ENCODE peak calls at places on chromosomes 6 and 20, in seven cellular contexts. W is AG04450, V is HFFc6, U is foreskin fibroblast, O is AG09319, C is Panc1, B is nephron progenitor cell. N is an unnamed sample.

GRCh38 chr6:112501705-112502104 is 154.6 kb downstream of the RFPL4B start:
- DNase-seq in W (peak; percentile 58), V (no peak), U (no peak), O (no peak), C (no peak), B (peak; percentile 70), N (no peak)

GRCh38 chr6:1894954-1895353 is 285.2 kb downstream of the FOXC1 start:
- DNase-seq in W (no peak), V (no peak), U (no peak), O (no peak), C (no peak), B (no peak), N (no peak)

GRCh38 chr6:124986146-124986545 is 23.9 kb downstream of the RNF217 start:
- DNase-seq in W (no peak), V (no peak), U (no peak), O (no peak), C (no peak), B (no peak), N (no peak)

GRCh38 chr6:18118330-18118729 is 4.1 kb downstream of the NHLRC1 start:
- DNase-seq in W (no peak), V (no peak), U (no peak), O (no peak), C (no peak), B (no peak), N (peak; percentile 28)

GRCh38 chr6:150915868-150916267 is 50.4 kb downstream of the MTHFD1L start:
- DNase-seq in W (no peak), V (no peak), U (no peak), O (no peak), C (no peak), B (no peak), N (no peak)

GRCh38 chr20:13412806-13413445 is 191.9 kb downstream of the ISM1 start:
- DNase-seq in W (no peak), V (no peak), U (no peak), O (no peak), C (no peak), B (no peak), N (no peak)

GRCh38 chr20:59135093-59135492 is 28.5 kb upstream of the ZNF831 start:
- DNase-seq in W (no peak), V (no peak), U (no peak), O (no peak), C (no peak), B (no peak), N (no peak)

GRCh38 chr6:90328004-90328403 is 31.4 kb upstream of the BACH2 start:
- DNase-seq in W (no peak), V (no peak), U (no peak), O (no peak), C (peak; percentile 13), B (no peak), N (no peak)

GRCh38 chr6:108968746-108969316 is 120.6 kb downstream of the ARMC2 start:
- DNase-seq in W (no peak), V (no peak), U (no peak), O (no peak), C (no peak), B (no peak), N (no peak)

GRCh38 chr6:111686249-111686997 is 80.7 kb upstream of the TRAF3IP2 start:
- DNase-seq in W (no peak), V (no peak), U (no peak), O (no peak), C (no peak), B (peak; percentile 73), N (peak; percentile 82)

GRCh38 chr6:160986831-160987230 is 4.7 kb upstream of the MAP3K4 start:
- DNase-seq in W (no peak), V (no peak), U (no peak), O (no peak), C (no peak), B (no peak), N (no peak)

GRCh38 chr20:8019998-8020247 is 362 bp upstream of the TMX4 start:
- DNase-seq in W (no peak), V (no peak), U (no peak), O (no peak), C (no peak), B (no peak), N (no peak)

GRCh38 chr20:8020314-8021079 is 936 bp upstream of the TMX4 start:
- DNase-seq in W (no peak), V (no peak), U (no peak), O (no peak), C (no peak), B (no peak), N (no peak)

GRCh38 chr20:8019178-8019997 is at the start of gene TMX4:
- DNase-seq in W (peak; percentile 82), V (peak; percentile 94), U (peak; percentile 97), O (peak; percentile 90), C (peak; percentile 63), B (peak; percentile 98), N (peak; percentile 98)

GRCh38 chr20:8021541-8022269 is 2.1 kb upstream of the TMX4 start:
- DNase-seq in W (no peak), V (no peak), U (no peak), O (no peak), C (no peak), B (no peak), N (no peak)

DNA sequence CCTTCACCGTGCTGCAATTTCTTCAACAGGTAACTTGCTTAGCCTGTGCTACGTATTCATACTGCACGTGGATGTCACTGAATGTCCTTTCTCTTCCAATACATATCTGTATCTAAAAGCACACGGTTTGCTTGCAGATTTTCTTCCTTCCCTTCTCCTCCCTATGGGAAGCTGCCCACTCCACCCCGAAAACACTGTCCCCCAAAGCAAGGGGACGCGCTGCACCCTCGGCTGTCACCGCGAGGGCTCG is 708 bp downstream of the TMX4 start:
- DNase-seq in W (no peak), V (no peak), U (no peak), O (no peak), C (peak; percentile 48), B (no peak), N (no peak)
- TF ChIP-seq CTCF in W (no peak), V (no peak), U (no peak), O (no peak), C (no peak), B (no peak), N (no peak)

DNA sequence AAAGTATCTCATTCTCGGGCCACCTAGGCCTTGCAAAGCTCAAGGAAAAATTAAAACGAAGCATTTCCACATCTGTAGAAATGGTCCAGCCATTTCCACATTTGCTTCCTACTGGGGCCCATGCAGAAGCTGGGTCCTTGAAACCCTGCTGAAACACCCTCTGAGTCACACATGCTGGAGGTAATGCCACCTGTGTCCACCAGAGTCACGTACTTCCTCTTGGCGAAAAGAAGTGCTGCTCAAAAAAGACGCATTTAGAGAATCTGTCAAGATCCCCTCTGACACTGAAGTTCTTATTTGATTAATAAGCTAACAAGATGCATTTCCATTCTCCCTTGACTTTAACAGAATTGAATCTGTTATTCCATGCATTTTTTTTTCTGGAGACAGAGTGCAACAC is 423.2 kb downstream of the PREX1 start:
- DNase-seq in W (no peak), V (no peak), U (no peak), O (no peak), C (no peak), B (no peak), N (no peak)
- TF ChIP-seq CTCF in W (no peak), V (peak; percentile 36), U (no peak), O (no peak), C (no peak), B (no peak), N (peak; percentile 41)

DNA sequence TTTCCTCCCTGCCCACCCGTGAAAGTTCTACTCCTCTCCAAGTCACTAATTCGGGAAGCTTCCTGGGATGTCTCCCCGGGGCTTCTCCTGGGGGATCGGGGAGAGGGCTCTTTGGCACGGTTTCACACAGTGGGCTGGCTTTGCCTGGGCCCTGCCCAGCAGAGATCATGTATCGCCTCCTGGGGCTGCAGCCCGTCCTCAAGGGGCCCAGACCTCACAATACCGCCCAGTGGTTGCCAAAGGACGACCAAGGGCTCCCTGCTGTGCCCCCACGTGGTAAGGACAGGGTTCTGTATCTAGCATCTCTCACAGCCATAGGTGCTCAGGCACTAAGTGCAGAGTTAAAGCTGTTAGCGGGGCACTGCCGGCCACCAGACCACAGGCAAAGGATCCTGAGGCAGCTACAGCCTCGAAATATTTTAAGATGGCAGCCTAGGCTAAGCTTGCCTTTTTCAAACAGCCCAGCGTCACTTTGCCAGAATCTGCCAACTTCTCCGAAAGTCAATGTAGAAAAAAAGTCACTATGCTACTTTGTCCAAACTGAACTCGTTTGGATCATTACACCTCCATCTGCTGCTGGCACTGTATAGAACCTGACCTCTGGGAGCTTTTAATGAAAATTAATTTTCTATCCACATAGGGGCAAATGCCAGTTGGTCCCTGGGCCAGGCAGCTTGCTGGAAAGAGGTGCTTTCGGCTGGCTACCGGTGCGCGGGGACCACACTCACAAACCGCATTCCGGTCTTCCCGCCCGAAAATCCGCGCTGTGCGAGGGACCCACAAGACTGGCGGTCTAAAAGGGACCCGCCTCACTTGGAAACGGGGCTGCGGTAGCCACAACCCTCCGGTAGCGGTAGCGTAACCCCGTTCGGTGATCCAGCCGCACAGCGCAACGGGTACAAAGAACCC is 1.3 kb upstream of the NNAT start:
- DNase-seq in W (no peak), V (no peak), U (no peak), O (no peak), C (no peak), B (peak; percentile 33), N (peak; percentile 66)
- TF ChIP-seq CTCF in W (no peak), V (no peak), U (no peak), O (no peak), C (no peak), B (no peak), N (no peak)

GRCh38 chr6:143267740-143268139 is 182.8 kb downstream of the ADAT2 start:
- DNase-seq in W (no peak), V (no peak), U (no peak), O (no peak), C (no peak), B (no peak), N (no peak)
- TF ChIP-seq CTCF in W (no peak), V (no peak), U (no peak), O (no peak), C (no peak), B (no peak), N (no peak)

GRCh38 chr20:39399463-39399862 is 437.3 kb downstream of the DHX35 start:
- DNase-seq in W (no peak), V (no peak), U (no peak), O (no peak), C (no peak), B (no peak), N (no peak)
- TF ChIP-seq CTCF in W (no peak), V (no peak), U (no peak), O (no peak), C (peak; percentile 2), B (no peak), N (no peak)